ENCODE peak calls at places on chromosome 1, in four cellular contexts. C is stimulated activated CD4-positive, alpha-beta T cell treated with anti-CD3 and anti-CD28 coated beads, Interleukin-4, amount 100 ng/mL, for 4 hours; D is hepatic stellate cell; A is Kasumi-1. U is an unnamed sample.
A peak's percentile ranks its signal among the peaks of the same experiment; 100 is the strongest.

GRCh38 chr1:116990612-116991151 is 10.9 kb upstream of the CD101 start:
- DNase-seq in C (no peak), D (peak; percentile 6), A (peak; percentile 36), U (peak; percentile 74)

GRCh38 chr1:16371725-16372124 is 4.7 kb downstream of the SZRD1 start:
- DNase-seq in D (no peak), A (peak; percentile 57), C (no peak), U (no peak)

GRCh38 chr1:53530550-53530949 is 71.4 kb downstream of the DMRTB1 start:
- DNase-seq in C (no peak), D (no peak), A (no peak), U (no peak)

GRCh38 chr1:231606712-231607111 is 19.9 kb upstream of the DISC1 start:
- DNase-seq in D (no peak), A (no peak), C (no peak), U (no peak)

GRCh38 chr1:6602669-6603423 is at the start of gene KLHL21:
- DNase-seq in D (peak; percentile 93), A (peak; percentile 81), C (peak; percentile 88), U (peak; percentile 92)

GRCh38 chr1:207847116-207847515 is 63.8 kb downstream of the CD34 start:
- DNase-seq in C (no peak), A (no peak), D (peak; percentile 63), U (no peak)

GRCh38 chr1:47871799-47872353 is 125.3 kb downstream of the TRABD2B start:
- DNase-seq in C (no peak), A (no peak), D (no peak), U (no peak)

GRCh38 chr1:11784993-11785769 is 20.6 kb downstream of the MTHFR start:
- DNase-seq in D (peak; percentile 71), C (peak; percentile 46), A (no peak), U (peak; percentile 65)

GRCh38 chr1:112866151-112866550 is 89.8 kb downstream of the SLC16A1 start:
- DNase-seq in C (no peak), A (no peak), D (no peak), U (no peak)

GRCh38 chr1:48572134-48572533 is 100.1 kb upstream of the SPATA6 start:
- DNase-seq in D (no peak), C (no peak), A (no peak), U (no peak)

U was measured in OCI-M1.